ENCODE peak calls at places on chromosomes 7 and 10, in ten cellular contexts. X is HCT116, P is dorsolateral prefrontal cortex, M is spleen, W is suprapubic skin, K is HepG2, O is choroid plexus epithelial cell, S is uterus, V is psoas muscle, B is HFF-Myc. Q is an unnamed sample.
A peak's percentile ranks its signal among the peaks of the same experiment; 100 is the strongest.

GRCh38 chr10:60433684-60434083 is 44.0 kb upstream of the ANK3 start:
- DNase-seq in M (no peak), S (no peak), V (no peak), K (no peak), P (no peak), W (no peak), B (peak; percentile 54), O (peak; percentile 88), X (no peak), Q (peak; percentile 79)

GRCh38 chr10:118850418-118851061 is 95.8 kb upstream of the CACUL1 start:
- DNase-seq in B (no peak), K (peak; percentile 38), V (peak; percentile 80), O (peak; percentile 77), W (no peak), M (peak; percentile 89), S (peak; percentile 49), X (peak; percentile 88), P (no peak), Q (peak; percentile 37)

GRCh38 chr7:102413071-102413470 is 16.9 kb downstream of the PRKRIP1 start:
- DNase-seq in K (no peak), O (no peak), W (no peak), V (no peak), S (no peak), X (no peak), M (no peak), P (no peak), B (no peak), Q (no peak)

GRCh38 chr7:19754521-19755116 is 18.8 kb downstream of the TMEM196 start:
- DNase-seq in O (peak; percentile 61), S (no peak), B (peak; percentile 12), W (no peak), P (no peak), X (peak; percentile 51), K (peak; percentile 35), V (no peak), M (no peak), Q (peak; percentile 64)

GRCh38 chr7:104241135-104241534 is 33.3 kb upstream of the ORC5 start:
- DNase-seq in P (no peak), V (no peak), X (no peak), B (no peak), M (no peak), W (no peak), O (no peak), K (no peak), S (no peak), Q (no peak)

GRCh38 chr7:28808786-28809533 is 149.2 kb downstream of the TRIL start:
- DNase-seq in W (no peak), O (peak; percentile 26), X (no peak), M (peak; percentile 81), B (no peak), K (no peak), S (no peak), V (peak; percentile 59), P (no peak), Q (no peak)

GRCh38 chr10:16436367-16436757 is 448 bp upstream of the PTER start:
- DNase-seq in K (no peak), X (no peak), V (no peak), P (no peak), B (no peak), M (no peak), S (no peak), O (peak; percentile 11), W (no peak), Q (no peak)

GRCh38 chr10:63388421-63389031 is 77.3 kb downstream of the JMJD1C start:
- DNase-seq in P (no peak), K (no peak), O (peak; percentile 51), V (no peak), B (no peak), S (no peak), M (no peak), X (no peak), W (no peak), Q (peak; percentile 55)

GRCh38 chr10:132422169-132422691 is 25.2 kb downstream of the PWWP2B start:
- DNase-seq in O (peak; percentile 37), K (no peak), P (no peak), S (no peak), W (no peak), M (peak; percentile 92), V (no peak), B (no peak), X (no peak), Q (no peak)

GRCh38 chr7:137661634-137662033 is 185.1 kb downstream of the DGKI start:
- DNase-seq in K (no peak), X (no peak), P (no peak), S (no peak), W (no peak), O (no peak), B (no peak), M (no peak), V (no peak), Q (no peak)

GRCh38 chr10:11016959-11017574 is 605 bp upstream of the CELF2 start:
- DNase-seq in V (no peak), B (no peak), P (no peak), K (no peak), X (no peak), O (no peak), S (no peak), M (no peak), W (no peak), Q (no peak)

GRCh38 chr7:16465469-16466086 is at the start of gene SOSTDC1:
- DNase-seq in M (no peak), X (no peak), V (no peak), P (no peak), O (peak; percentile 28), K (no peak), B (no peak), W (no peak), S (no peak), Q (peak; percentile 32)

GRCh38 chr7:44285561-44285960 is 39.8 kb downstream of the CAMK2B start:
- DNase-seq in B (no peak), V (peak; percentile 27), K (no peak), X (no peak), S (peak; percentile 2), P (peak; percentile 19), W (no peak), M (peak; percentile 38), O (no peak), Q (no peak)

GRCh38 chr10:62011558-62011957 is 110.1 kb downstream of the ARID5B start:
- DNase-seq in M (no peak), P (no peak), W (no peak), S (no peak), B (no peak), V (no peak), X (no peak), O (no peak), K (no peak), Q (no peak)

GRCh38 chr7:143934526-143935340 is at the start of gene OR2F2:
- DNase-seq in S (no peak), K (peak; percentile 45), M (no peak), W (no peak), X (no peak), O (peak; percentile 87), B (no peak), V (no peak), P (no peak), Q (peak; percentile 48)

GRCh38 chr7:132446666-132447217 is 129.5 kb downstream of the PLXNA4 start:
- DNase-seq in P (no peak), X (no peak), K (no peak), O (no peak), S (no peak), B (no peak), W (no peak), V (no peak), M (no peak), Q (no peak)

GRCh38 chr7:88111136-88111748 is 108.6 kb downstream of the SRI start:
- DNase-seq in P (no peak), X (peak; percentile 36), O (peak; percentile 71), B (no peak), V (no peak), S (no peak), K (peak; percentile 35), M (no peak), W (no peak), Q (peak; percentile 74)
- TF ChIP-seq CTCF in P (peak; percentile 67), X (peak; percentile 29), O (peak; percentile 52), B (peak; percentile 18), V (peak; percentile 59), S (peak; percentile 54), K (peak; percentile 59), M (peak; percentile 56), W (no peak), Q (peak; percentile 40)

GRCh38 chr10:113133497-113133896 is 183.4 kb downstream of the TCF7L2 start:
- DNase-seq in P (no peak), W (no peak), V (no peak), K (no peak), X (no peak), M (no peak), B (no peak), O (peak; percentile 68), S (no peak), Q (peak; percentile 56)
- H3K4me3 ChIP-seq in P (no peak overlapping the region), W (peak overlapping the region; percentile 21), V (no peak overlapping the region), K (no peak overlapping the region), X (no peak overlapping the region), M (no peak overlapping the region), B (no peak overlapping the region), O (no peak overlapping the region), S (no peak overlapping the region), Q (no peak overlapping the region)

GRCh38 chr7:106962751-106963150 is 81.8 kb upstream of the PRKAR2B start:
- DNase-seq in W (no peak), O (no peak), B (no peak), M (no peak), K (no peak), X (no peak), P (no peak), S (no peak), V (no peak), Q (no peak)

GRCh38 chr7:106966121-106966520 is 78.4 kb upstream of the PRKAR2B start:
- DNase-seq in P (no peak), K (no peak), V (no peak), S (no peak), X (no peak), B (no peak), O (no peak), W (no peak), M (no peak), Q (no peak)

GRCh38 chr7:106964455-106964854 is 80.0 kb upstream of the PRKAR2B start:
- DNase-seq in M (no peak), S (no peak), P (no peak), W (no peak), O (no peak), X (no peak), B (no peak), V (no peak), K (no peak), Q (no peak)

GRCh38 chr7:106968160-106968559 is 76.3 kb upstream of the PRKAR2B start:
- DNase-seq in P (no peak), W (no peak), S (no peak), M (no peak), O (no peak), X (no peak), K (no peak), V (no peak), B (no peak), Q (no peak)
- TF ChIP-seq CTCF in P (no peak), W (no peak), S (no peak), M (no peak), O (no peak), X (no peak), K (no peak), V (no peak), B (no peak), Q (no peak)

DNA sequence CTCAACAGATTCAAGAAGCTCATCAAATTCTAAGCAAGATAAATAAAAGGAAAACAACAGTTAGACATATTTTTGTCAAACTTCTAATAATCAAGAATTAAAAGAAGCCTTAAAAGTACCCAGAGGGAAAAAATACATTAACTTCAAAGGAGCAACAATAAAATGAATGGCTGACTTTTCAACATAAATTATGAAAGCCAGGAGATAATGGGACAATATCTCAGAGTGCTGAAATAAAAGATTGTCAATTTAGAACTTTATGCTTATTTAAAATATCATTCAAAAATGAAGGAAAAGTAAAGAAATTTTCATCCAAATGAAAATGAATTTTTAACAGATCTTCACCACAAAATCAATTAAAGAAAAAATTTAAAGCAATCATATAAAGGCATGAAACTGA is 108.5 kb upstream of the IL6 start:
- DNase-seq in O (no peak), W (no peak), X (no peak), V (no peak), K (no peak), S (no peak), P (no peak), M (no peak), B (no peak), Q (no peak)
- H3K4me3 ChIP-seq in O (no peak overlapping the region), W (no peak overlapping the region), X (no peak overlapping the region), V (no peak overlapping the region), K (no peak overlapping the region), S (no peak overlapping the region), P (no peak overlapping the region), M (no peak overlapping the region), B (no peak overlapping the region), Q (no peak overlapping the region)